ENCODE peak calls at places on chromosomes 2 and 18, in five cellular contexts. One of them, this sample, is unnamed.

GRCh38 chr2:215607790-215608189 is 171.9 kb upstream of the FN1 start:
- DNase-seq in testis: no peak
- DNase-seq in adrenal gland: no peak
- DNase-seq in sigmoid colon: no peak
- DNase-seq in uterus: no peak
- DNase-seq in this sample: no peak

GRCh38 chr18:12851709-12852108 is 32.3 kb downstream of the PTPN2 start:
- DNase-seq in testis: no peak
- DNase-seq in adrenal gland: no peak
- DNase-seq in sigmoid colon: no peak
- DNase-seq in uterus: no peak
- DNase-seq in this sample: no peak

GRCh38 chr2:201765799-201766198 is 14.9 kb downstream of the ALS2 start:
- DNase-seq in testis: no peak
- DNase-seq in adrenal gland: no peak
- DNase-seq in sigmoid colon: no peak
- DNase-seq in uterus: no peak
- DNase-seq in this sample: no peak

GRCh38 chr18:9771261-9771976 is 63.3 kb downstream of the RAB31 start:
- DNase-seq in testis: peak
- DNase-seq in adrenal gland: peak
- DNase-seq in sigmoid colon: peak
- DNase-seq in uterus: peak
- DNase-seq in this sample: peak

GRCh38 chr18:26747131-26747475 is 118.4 kb downstream of the AQP4 start:
- DNase-seq in testis: no peak
- DNase-seq in adrenal gland: no peak
- DNase-seq in sigmoid colon: no peak
- DNase-seq in uterus: no peak
- DNase-seq in this sample: no peak

GRCh38 chr2:224952942-224953657 is 89.2 kb downstream of the DOCK10 start:
- DNase-seq in testis: no peak
- DNase-seq in adrenal gland: no peak
- DNase-seq in sigmoid colon: no peak
- DNase-seq in uterus: no peak
- DNase-seq in this sample: no peak

GRCh38 chr2:227848586-227848985 is 22.8 kb upstream of the DAW1 start:
- DNase-seq in testis: no peak
- DNase-seq in adrenal gland: no peak
- DNase-seq in sigmoid colon: no peak
- DNase-seq in uterus: no peak
- DNase-seq in this sample: no peak

GRCh38 chr2:23618265-23618664 is 233.3 kb downstream of the KLHL29 start:
- DNase-seq in testis: no peak
- DNase-seq in adrenal gland: no peak
- DNase-seq in sigmoid colon: peak
- DNase-seq in uterus: no peak
- DNase-seq in this sample: no peak

GRCh38 chr18:5431836-5432575 is 111.8 kb downstream of the EPB41L3 start:
- DNase-seq in testis: no peak
- DNase-seq in adrenal gland: no peak
- DNase-seq in sigmoid colon: no peak
- DNase-seq in uterus: no peak
- DNase-seq in this sample: no peak

GRCh38 chr2:241031436-241032165 is 33.2 kb downstream of the SNED1 start:
- DNase-seq in testis: no peak
- DNase-seq in adrenal gland: no peak
- DNase-seq in sigmoid colon: peak
- DNase-seq in uterus: no peak
- DNase-seq in this sample: peak

GRCh38 chr2:121356058-121356640 is 71.1 kb upstream of the TFCP2L1 start:
- DNase-seq in testis: peak
- DNase-seq in adrenal gland: peak
- DNase-seq in sigmoid colon: peak
- DNase-seq in uterus: no peak
- DNase-seq in this sample: no peak

GRCh38 chr2:234771985-234772774 is 179.6 kb upstream of the SH3BP4 start:
- DNase-seq in testis: no peak
- DNase-seq in adrenal gland: no peak
- DNase-seq in sigmoid colon: no peak
- DNase-seq in uterus: no peak
- DNase-seq in this sample: no peak

GRCh38 chr2:218229851-218230250 is 12.9 kb downstream of the ARPC2 start:
- DNase-seq in testis: no peak
- DNase-seq in adrenal gland: no peak
- DNase-seq in sigmoid colon: no peak
- DNase-seq in uterus: no peak
- DNase-seq in this sample: no peak

GRCh38 chr2:181124499-181124898 is 144.1 kb downstream of the UBE2E3 start:
- DNase-seq in testis: no peak
- DNase-seq in adrenal gland: no peak
- DNase-seq in sigmoid colon: no peak
- DNase-seq in uterus: no peak
- DNase-seq in this sample: no peak

GRCh38 chr2:31371691-31372090 is 42.9 kb downstream of the XDH start:
- DNase-seq in testis: no peak
- DNase-seq in adrenal gland: no peak
- DNase-seq in sigmoid colon: no peak
- DNase-seq in uterus: no peak
- DNase-seq in this sample: no peak

GRCh38 chr2:237968048-237968862 is 1.4 kb downstream of the UBE2F start:
- DNase-seq in testis: peak
- DNase-seq in adrenal gland: peak
- DNase-seq in sigmoid colon: peak
- DNase-seq in uterus: no peak
- DNase-seq in this sample: peak

GRCh38 chr2:6664662-6665061 is 201.0 kb downstream of the CMPK2 start:
- DNase-seq in testis: no peak
- DNase-seq in adrenal gland: no peak
- DNase-seq in sigmoid colon: no peak
- DNase-seq in uterus: no peak
- DNase-seq in this sample: no peak

GRCh38 chr18:44839239-44839666 is 158.6 kb downstream of the SETBP1 start:
- DNase-seq in testis: peak
- DNase-seq in adrenal gland: peak
- DNase-seq in sigmoid colon: peak
- DNase-seq in uterus: peak
- DNase-seq in this sample: peak

GRCh38 chr2:190979906-190980629 is 33.9 kb downstream of the STAT1 start:
- DNase-seq in testis: peak
- DNase-seq in adrenal gland: no peak
- DNase-seq in sigmoid colon: peak
- DNase-seq in uterus: peak
- DNase-seq in this sample: no peak

GRCh38 chr2:28360742-28361293 is 31.8 kb upstream of the FOSL2 start:
- DNase-seq in testis: no peak
- DNase-seq in adrenal gland: no peak
- DNase-seq in sigmoid colon: peak
- DNase-seq in uterus: peak
- DNase-seq in this sample: no peak

GRCh38 chr2:11411768-11412448 is 54.1 kb downstream of the E2F6 start:
- DNase-seq in testis: peak
- DNase-seq in adrenal gland: peak
- DNase-seq in sigmoid colon: peak
- DNase-seq in uterus: peak
- DNase-seq in this sample: peak

GRCh38 chr2:7030810-7031209 is 113.6 kb downstream of the RNF144A start:
- DNase-seq in testis: no peak
- DNase-seq in adrenal gland: no peak
- DNase-seq in sigmoid colon: peak
- DNase-seq in uterus: no peak
- DNase-seq in this sample: no peak

GRCh38 chr2:195319548-195320415 is 337.2 kb upstream of the SLC39A10 start:
- DNase-seq in testis: no peak
- DNase-seq in adrenal gland: no peak
- DNase-seq in sigmoid colon: no peak
- DNase-seq in uterus: no peak
- DNase-seq in this sample: no peak

GRCh38 chr2:101704046-101704466 is 6.5 kb downstream of the MAP4K4 start:
- DNase-seq in testis: peak
- DNase-seq in adrenal gland: no peak
- DNase-seq in sigmoid colon: peak
- DNase-seq in uterus: peak
- DNase-seq in this sample: no peak

GRCh38 chr2:132589966-132590365 is 80.0 kb downstream of the LYPD1 start:
- DNase-seq in testis: no peak
- DNase-seq in adrenal gland: no peak
- DNase-seq in sigmoid colon: no peak
- DNase-seq in uterus: no peak
- DNase-seq in this sample: no peak

GRCh38 chr2:98868548-98869271 is 67.3 kb downstream of the CRACDL start:
- DNase-seq in testis: no peak
- DNase-seq in adrenal gland: no peak
- DNase-seq in sigmoid colon: no peak
- DNase-seq in uterus: no peak
- DNase-seq in this sample: no peak

GRCh38 chr2:104493698-104494097 is 360.2 kb upstream of the POU3F3 start:
- DNase-seq in testis: no peak
- DNase-seq in adrenal gland: no peak
- DNase-seq in sigmoid colon: no peak
- DNase-seq in uterus: no peak
- DNase-seq in this sample: no peak

GRCh38 chr2:19580830-19581229 is 222.4 kb upstream of the OSR1 start:
- DNase-seq in testis: peak
- DNase-seq in adrenal gland: no peak
- DNase-seq in sigmoid colon: no peak
- DNase-seq in uterus: no peak
- DNase-seq in this sample: no peak

DNA sequence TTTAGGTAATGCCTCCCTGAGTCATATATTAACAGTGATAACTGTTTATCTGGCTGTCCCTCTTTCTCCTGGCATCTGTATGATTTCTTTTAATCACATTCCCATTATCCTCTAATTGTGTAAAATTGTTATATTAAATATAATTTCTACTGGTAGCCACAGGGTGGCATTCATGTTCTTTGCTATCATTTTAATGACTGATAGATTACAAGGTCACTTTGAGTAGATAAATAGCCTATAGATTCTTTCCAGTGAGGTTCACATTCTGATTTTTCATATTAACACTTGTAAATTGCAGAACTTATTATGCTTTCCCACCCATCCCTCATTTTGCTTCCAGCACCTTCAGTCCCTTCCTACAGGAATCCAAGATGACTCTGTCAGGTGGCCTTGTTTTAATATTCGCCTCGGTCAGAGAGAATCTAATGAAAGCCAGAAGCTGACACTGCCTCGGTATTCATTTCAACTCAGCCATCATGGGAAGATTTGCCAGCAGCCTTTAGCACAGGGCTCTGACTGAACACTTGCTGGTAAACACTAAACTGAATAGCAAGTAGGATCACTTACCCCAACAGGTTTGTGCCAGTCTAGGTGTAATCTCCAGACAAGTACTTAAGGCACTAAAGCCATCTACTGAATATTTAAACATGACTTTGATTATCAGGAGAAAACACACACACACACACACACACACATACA is 101.2 kb upstream of the FSHR start:
- DNase-seq in testis: no peak
- DNase-seq in adrenal gland: no peak
- DNase-seq in sigmoid colon: no peak
- DNase-seq in uterus: no peak
- DNase-seq in this sample: no peak
- TF ChIP-seq CTCF in testis: no peak
- TF ChIP-seq CTCF in adrenal gland: peak
- TF ChIP-seq CTCF in sigmoid colon: no peak
- TF ChIP-seq CTCF in uterus: no peak
- TF ChIP-seq CTCF in this sample: peak

GRCh38 chr2:47039502-47039870 is 115.6 kb downstream of the STPG4 start:
- DNase-seq in testis: no peak
- DNase-seq in adrenal gland: no peak
- DNase-seq in sigmoid colon: no peak
- DNase-seq in uterus: no peak
- DNase-seq in this sample: no peak
- TF ChIP-seq POLR2A in testis: no peak
- TF ChIP-seq POLR2A in adrenal gland: no peak
- TF ChIP-seq POLR2A in sigmoid colon: no peak
- TF ChIP-seq POLR2A in uterus: no peak
- TF ChIP-seq POLR2A in this sample: no peak

DNA sequence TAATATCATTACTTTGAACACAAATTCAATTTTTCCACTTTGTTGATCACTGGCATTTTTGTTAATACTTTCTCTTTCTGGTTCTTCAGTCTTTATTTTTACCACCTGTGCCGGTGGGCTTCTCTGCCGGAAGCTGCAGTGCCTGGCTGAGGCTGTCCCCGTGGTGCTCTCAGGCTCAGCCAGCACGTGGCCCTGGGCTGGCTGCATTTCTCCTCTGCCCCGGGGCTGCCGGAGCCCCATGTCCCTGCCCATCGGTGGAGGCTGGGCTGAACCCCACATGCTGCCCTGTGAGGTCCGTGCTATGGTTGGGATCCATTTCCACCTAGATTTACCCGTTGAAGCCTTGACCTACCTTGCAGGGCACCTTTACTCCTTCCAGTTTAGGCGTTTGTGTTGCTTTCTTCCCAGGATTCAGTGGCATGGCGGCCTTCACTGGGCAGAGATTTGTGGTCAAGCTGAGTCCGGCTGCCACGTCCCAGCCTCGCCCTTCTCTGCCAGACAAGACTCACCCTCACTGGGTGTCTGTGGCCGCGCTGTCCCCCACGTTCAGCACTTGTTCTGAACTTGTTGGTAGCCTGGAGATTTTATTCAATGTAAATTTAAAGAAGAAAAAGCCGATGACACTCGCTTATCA is 12.8 kb upstream of the TMEM18 start:
- DNase-seq in testis: no peak
- DNase-seq in adrenal gland: no peak
- DNase-seq in sigmoid colon: no peak
- DNase-seq in uterus: no peak
- DNase-seq in this sample: no peak
- H3K4me3 ChIP-seq in testis: no peak
- H3K4me3 ChIP-seq in adrenal gland: no peak
- H3K4me3 ChIP-seq in sigmoid colon: no peak
- H3K4me3 ChIP-seq in uterus: no peak
- H3K4me3 ChIP-seq in this sample: no peak

GRCh38 chr18:41395695-41396094 is 559.3 kb upstream of the PIK3C3 start:
- DNase-seq in testis: no peak
- DNase-seq in adrenal gland: no peak
- DNase-seq in sigmoid colon: no peak
- DNase-seq in uterus: no peak
- DNase-seq in this sample: no peak
- TF ChIP-seq CTCF in testis: no peak
- TF ChIP-seq CTCF in adrenal gland: no peak
- TF ChIP-seq CTCF in sigmoid colon: no peak
- TF ChIP-seq CTCF in uterus: no peak
- TF ChIP-seq CTCF in this sample: no peak

This sample was measured in Peyer's patch.